ENCODE peak calls at places on chromosomes 4 and X, in nine cellular contexts. L is H1, D is psoas muscle, K is DND-41, V is endodermal cell, H is IMR-90, Z is GM23338, C is uterus, Y is H9. M is an unnamed sample.

GRCh38 chrX:39972340-39972739 is 125.4 kb downstream of the BCOR start:
- DNase-seq in L (no peak), D (no peak), K (no peak), V (no peak), H (peak), Z (no peak), C (no peak), Y (no peak), M (no peak)

GRCh38 chrX:68732906-68733493 is 85.5 kb downstream of the STARD8 start:
- DNase-seq in L (peak), D (peak), K (peak), V (peak), H (peak), Z (peak), C (peak), Y (peak), M (peak)

GRCh38 chrX:21612154-21612553 is 46.0 kb downstream of the KLHL34 start:
- DNase-seq in L (no peak), D (no peak), K (no peak), V (no peak), H (no peak), Z (no peak), C (no peak), Y (no peak), M (no peak)

GRCh38 chr4:55543858-55544257 is 2.9 kb downstream of the CLOCK start:
- DNase-seq in L (no peak), D (no peak), K (no peak), V (no peak), H (peak), Z (no peak), C (no peak), Y (no peak), M (no peak)

GRCh38 chrX:110397904-110398303 is 39.3 kb downstream of the RTL9 start:
- DNase-seq in L (no peak), D (no peak), K (no peak), V (no peak), H (no peak), Z (peak), C (no peak), Y (peak), M (no peak)

GRCh38 chr4:81555489-81555888 is 83.8 kb upstream of the RASGEF1B start:
- DNase-seq in L (no peak), D (no peak), K (peak), V (no peak), H (no peak), Z (no peak), C (no peak), Y (no peak), M (no peak)

GRCh38 chr4:119221412-119221811 is 8.9 kb downstream of the USP53 start:
- DNase-seq in L (no peak), D (no peak), K (no peak), V (no peak), H (no peak), Z (no peak), C (no peak), Y (no peak), M (no peak)

GRCh38 chr4:76905521-76905920 is 7.6 kb upstream of the SOWAHB start:
- DNase-seq in L (no peak), D (no peak), K (no peak), V (no peak), H (peak), Z (no peak), C (no peak), Y (no peak), M (no peak)

GRCh38 chrX:34371740-34372139 is 239.6 kb upstream of the FAM47A start:
- DNase-seq in L (no peak), D (no peak), K (no peak), V (no peak), H (no peak), Z (no peak), C (no peak), Y (no peak), M (no peak)

GRCh38 chr4:88297725-88298453 is 13.5 kb upstream of the PPM1K start:
- DNase-seq in L (no peak), D (no peak), K (no peak), V (no peak), H (no peak), Z (no peak), C (no peak), Y (no peak), M (no peak)

GRCh38 chrX:72060196-72060974 is 71.3 kb downstream of the RTL5 start:
- DNase-seq in L (no peak), D (no peak), K (no peak), V (peak), H (peak), Z (peak), C (no peak), Y (peak), M (no peak)

GRCh38 chrX:78321809-78322208 is 5.6 kb downstream of the CYSLTR1 start:
- DNase-seq in L (no peak), D (peak), K (peak), V (no peak), H (no peak), Z (no peak), C (no peak), Y (no peak), M (no peak)

GRCh38 chr4:149280886-149281285 is 534.8 kb downstream of the IQCM start:
- DNase-seq in L (no peak), D (no peak), K (no peak), V (no peak), H (peak), Z (no peak), C (no peak), Y (no peak), M (no peak)

GRCh38 chr4:22312113-22312512 is 203.8 kb downstream of the ADGRA3 start:
- DNase-seq in L (no peak), D (no peak), K (no peak), V (no peak), H (no peak), Z (no peak), C (no peak), Y (no peak), M (no peak)

GRCh38 chr4:122673252-122673651 is 52.4 kb upstream of the IL21 start:
- DNase-seq in L (no peak), D (no peak), K (no peak), V (no peak), H (no peak), Z (peak), C (no peak), Y (no peak), M (no peak)

GRCh38 chr4:182289809-182290208 is 46.6 kb downstream of the TENM3 start:
- DNase-seq in L (no peak), D (no peak), K (no peak), V (peak), H (no peak), Z (peak), C (no peak), Y (peak), M (no peak)

GRCh38 chr4:54879576-54879975 is 221.8 kb downstream of the KIT start:
- DNase-seq in L (no peak), D (no peak), K (no peak), V (no peak), H (peak), Z (no peak), C (no peak), Y (no peak), M (no peak)

GRCh38 chrX:111363741-111364140 is 48.3 kb downstream of the DCX start:
- DNase-seq in L (no peak), D (no peak), K (no peak), V (no peak), H (no peak), Z (no peak), C (no peak), Y (no peak), M (no peak)

DNA sequence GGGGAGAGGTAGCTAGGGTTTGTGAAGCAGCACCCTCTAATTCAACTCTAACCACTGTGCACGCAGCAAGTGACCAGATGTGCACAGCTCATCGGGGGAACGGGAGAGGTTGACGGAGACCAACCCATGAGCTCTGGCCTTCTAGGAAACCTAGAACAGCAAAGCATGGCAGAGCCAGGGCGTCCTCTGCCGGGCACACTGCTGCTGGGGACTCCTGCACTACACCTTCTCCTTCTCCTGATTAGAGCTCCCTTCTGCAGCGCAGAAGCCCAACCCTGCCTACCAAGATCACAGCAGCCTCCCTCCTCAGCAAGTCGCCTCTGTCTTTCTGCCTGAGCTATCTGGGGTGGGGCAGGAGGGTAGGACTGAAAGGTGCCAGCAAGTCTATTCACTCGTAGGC is 252.3 kb upstream of the PSAPL1 start:
- DNase-seq in L (no peak), D (peak), K (no peak), V (no peak), H (no peak), Z (no peak), C (no peak), Y (no peak), M (no peak)
- TF ChIP-seq CTCF in L (no peak), D (no peak), K (no peak), V (no peak), H (peak), Z (no peak), C (no peak), Y (no peak), M (no peak)

GRCh38 chr4:30743897-30744296 is 23.7 kb downstream of the PCDH7 start:
- DNase-seq in L (no peak), D (no peak), K (no peak), V (no peak), H (no peak), Z (no peak), C (no peak), Y (no peak), M (no peak)
- H3K27ac ChIP-seq in L (no peak), D (no peak), K (no peak), V (no peak), H (no peak), Z (no peak), C (no peak), Y (no peak), M (no peak)

GRCh38 chr4:110970642-110971041 is 347.8 kb upstream of the PITX2 start:
- DNase-seq in L (peak), D (no peak), K (peak), V (peak), H (peak), Z (peak), C (no peak), Y (peak), M (peak)
- TF ChIP-seq CTCF in L (peak), D (peak), K (peak), V (peak), H (peak), Z (peak), C (no peak), Y (peak), M (no peak)

GRCh38 chr4:159103406-159104131 is 690 bp downstream of the RAPGEF2 start:
- DNase-seq in L (no peak), D (peak), K (peak), V (peak), H (peak), Z (peak), C (peak), Y (peak), M (peak)

GRCh38 chr4:159105063-159105414 is 2.2 kb downstream of the RAPGEF2 start:
- DNase-seq in L (no peak), D (no peak), K (no peak), V (no peak), H (peak), Z (no peak), C (no peak), Y (no peak), M (peak)

GRCh38 chr4:159098482-159099127 is 4.3 kb upstream of the RAPGEF2 start:
- DNase-seq in L (no peak), D (no peak), K (no peak), V (no peak), H (no peak), Z (no peak), C (no peak), Y (no peak), M (no peak)

GRCh38 chr4:159102623-159103405 is at the start of gene RAPGEF2:
- DNase-seq in L (peak), D (peak), K (peak), V (peak), H (peak), Z (peak), C (peak), Y (peak), M (peak)

DNA sequence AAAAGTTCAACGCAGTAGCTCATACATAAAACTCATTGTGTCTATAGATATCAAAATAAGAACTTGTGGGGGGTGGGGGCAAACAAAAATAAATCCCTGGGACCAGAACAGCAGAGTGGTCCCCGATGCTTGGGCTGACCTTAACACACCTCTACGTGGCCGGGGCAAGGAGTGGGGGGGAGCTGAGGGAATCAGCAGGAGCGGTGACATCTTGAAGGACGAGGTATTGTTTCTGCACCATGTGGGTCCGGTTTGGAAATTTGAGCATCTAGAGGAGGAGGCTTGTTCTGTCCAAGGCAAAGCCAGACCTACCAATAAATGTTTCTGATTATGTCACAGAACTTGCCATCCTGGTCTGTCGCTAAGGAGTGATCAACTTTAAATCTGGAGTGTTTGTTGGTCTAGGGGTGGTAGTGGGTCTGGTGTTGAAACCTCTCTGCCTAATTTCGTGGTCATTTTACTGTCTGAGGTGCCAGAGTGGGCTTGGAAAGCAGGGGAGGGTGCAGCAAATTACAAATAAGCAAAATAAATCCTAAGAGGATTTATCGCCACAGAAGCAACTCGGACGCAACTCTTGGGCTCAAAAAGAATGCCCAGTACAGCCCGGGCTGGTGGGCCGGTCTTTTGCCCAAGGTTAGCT is 776 bp upstream of the RAPGEF2 start:
- DNase-seq in L (no peak), D (no peak), K (no peak), V (peak), H (no peak), Z (peak), C (no peak), Y (peak), M (no peak)
- H3K27ac ChIP-seq in L (no peak), D (peak), K (no peak), V (no peak), H (no peak), Z (no peak), C (peak), Y (no peak), M (peak)

DNA sequence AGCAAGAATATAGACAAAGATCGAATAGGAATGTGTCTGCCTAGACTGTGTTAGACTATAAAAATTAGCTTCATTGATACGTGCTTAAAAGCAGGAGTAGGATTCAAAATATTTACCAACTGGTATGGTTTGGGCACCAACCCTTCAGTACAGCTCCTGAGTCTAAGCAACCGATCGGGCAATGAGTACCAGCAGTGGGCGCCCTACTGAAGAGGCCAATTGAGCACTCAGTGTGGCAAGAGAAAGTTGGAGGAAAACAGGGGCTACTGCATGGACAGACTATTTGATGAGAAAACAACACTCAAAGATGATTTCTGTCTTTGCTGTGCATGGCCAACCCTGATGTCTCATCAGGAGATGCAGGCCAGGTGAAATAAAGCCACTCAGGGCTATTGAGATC is 176.0 kb upstream of the NWD2 start:
- DNase-seq in L (no peak), D (no peak), K (peak), V (peak), H (no peak), Z (peak), C (no peak), Y (peak), M (no peak)
- TF ChIP-seq CTCF in L (peak), D (no peak), K (peak), V (peak), H (no peak), Z (peak), C (no peak), Y (peak), M (no peak)